ENCODE peak calls at places on chromosome 13, in eight cellular contexts. One of them, this sample, is unnamed.
A peak's percentile ranks its signal among the peaks of the same experiment; 100 is the strongest.

GRCh38 chr13:61286148-61286745 is 129.4 kb downstream of the PCDH20 start:
- DNase-seq in heart right ventricle: no peak
- DNase-seq in glutamatergic neuron: peak; percentile 52
- DNase-seq in HFF-Myc: no peak
- DNase-seq in suprapubic skin: no peak
- DNase-seq in Caco-2: peak; percentile 54
- DNase-seq in H9: peak; percentile 53
- DNase-seq in progenitor cell of endocrine pancreas: no peak
- DNase-seq in this sample: no peak

GRCh38 chr13:111031531-111031961 is 83.6 kb upstream of the ARHGEF7 start:
- DNase-seq in heart right ventricle: no peak
- DNase-seq in glutamatergic neuron: no peak
- DNase-seq in HFF-Myc: peak; percentile 84
- DNase-seq in suprapubic skin: no peak
- DNase-seq in Caco-2: no peak
- DNase-seq in H9: no peak
- DNase-seq in progenitor cell of endocrine pancreas: no peak
- DNase-seq in this sample: no peak

GRCh38 chr13:102814025-102814607 is 15.2 kb downstream of the BIVM start:
- DNase-seq in heart right ventricle: no peak
- DNase-seq in glutamatergic neuron: no peak
- DNase-seq in HFF-Myc: no peak
- DNase-seq in suprapubic skin: no peak
- DNase-seq in Caco-2: no peak
- DNase-seq in H9: no peak
- DNase-seq in progenitor cell of endocrine pancreas: no peak
- DNase-seq in this sample: no peak

GRCh38 chr13:107301724-107302374 is 733.9 kb upstream of the ARGLU1 start:
- DNase-seq in heart right ventricle: no peak
- DNase-seq in glutamatergic neuron: no peak
- DNase-seq in HFF-Myc: no peak
- DNase-seq in suprapubic skin: no peak
- DNase-seq in Caco-2: no peak
- DNase-seq in H9: peak; percentile 29
- DNase-seq in progenitor cell of endocrine pancreas: no peak
- DNase-seq in this sample: no peak

GRCh38 chr13:113980489-113981064 is 6.7 kb upstream of the C13orf46 start:
- DNase-seq in heart right ventricle: no peak
- DNase-seq in glutamatergic neuron: no peak
- DNase-seq in HFF-Myc: no peak
- DNase-seq in suprapubic skin: no peak
- DNase-seq in Caco-2: no peak
- DNase-seq in H9: no peak
- DNase-seq in progenitor cell of endocrine pancreas: no peak
- DNase-seq in this sample: no peak

GRCh38 chr13:29953542-29953941 is 103.1 kb upstream of the UBL3 start:
- DNase-seq in heart right ventricle: no peak
- DNase-seq in glutamatergic neuron: no peak
- DNase-seq in HFF-Myc: no peak
- DNase-seq in suprapubic skin: no peak
- DNase-seq in Caco-2: no peak
- DNase-seq in H9: no peak
- DNase-seq in progenitor cell of endocrine pancreas: no peak
- DNase-seq in this sample: no peak

GRCh38 chr13:73809561-73809960 is 324.6 kb downstream of the KLF12 start:
- DNase-seq in heart right ventricle: no peak
- DNase-seq in glutamatergic neuron: no peak
- DNase-seq in HFF-Myc: no peak
- DNase-seq in suprapubic skin: no peak
- DNase-seq in Caco-2: no peak
- DNase-seq in H9: no peak
- DNase-seq in progenitor cell of endocrine pancreas: no peak
- DNase-seq in this sample: no peak

GRCh38 chr13:101949681-101950080 is 452.2 kb downstream of the FGF14 start:
- DNase-seq in heart right ventricle: no peak
- DNase-seq in glutamatergic neuron: no peak
- DNase-seq in HFF-Myc: no peak
- DNase-seq in suprapubic skin: no peak
- DNase-seq in Caco-2: no peak
- DNase-seq in H9: no peak
- DNase-seq in progenitor cell of endocrine pancreas: no peak
- DNase-seq in this sample: no peak

GRCh38 chr13:106680796-106681482 is 113.0 kb upstream of the ARGLU1 start:
- DNase-seq in heart right ventricle: peak; percentile 23
- DNase-seq in glutamatergic neuron: no peak
- DNase-seq in HFF-Myc: no peak
- DNase-seq in suprapubic skin: no peak
- DNase-seq in Caco-2: no peak
- DNase-seq in H9: peak; percentile 84
- DNase-seq in progenitor cell of endocrine pancreas: no peak
- DNase-seq in this sample: peak; percentile 51

GRCh38 chr13:65660696-65661095 is 1569.4 kb downstream of the PCDH9 start:
- DNase-seq in heart right ventricle: no peak
- DNase-seq in glutamatergic neuron: no peak
- DNase-seq in HFF-Myc: no peak
- DNase-seq in suprapubic skin: no peak
- DNase-seq in Caco-2: no peak
- DNase-seq in H9: no peak
- DNase-seq in progenitor cell of endocrine pancreas: no peak
- DNase-seq in this sample: no peak

GRCh38 chr13:113456116-113456702 is 2.9 kb upstream of the ADPRHL1 start:
- DNase-seq in heart right ventricle: no peak
- DNase-seq in glutamatergic neuron: no peak
- DNase-seq in HFF-Myc: no peak
- DNase-seq in suprapubic skin: no peak
- DNase-seq in Caco-2: no peak
- DNase-seq in H9: no peak
- DNase-seq in progenitor cell of endocrine pancreas: no peak
- DNase-seq in this sample: no peak

GRCh38 chr13:48504606-48505369 is 28.1 kb downstream of the RCBTB2 start:
- DNase-seq in heart right ventricle: no peak
- DNase-seq in glutamatergic neuron: no peak
- DNase-seq in HFF-Myc: no peak
- DNase-seq in suprapubic skin: no peak
- DNase-seq in Caco-2: no peak
- DNase-seq in H9: peak; percentile 39
- DNase-seq in progenitor cell of endocrine pancreas: no peak
- DNase-seq in this sample: no peak

GRCh38 chr13:86569974-86570373 is 770.8 kb upstream of the SLITRK6 start:
- DNase-seq in heart right ventricle: no peak
- DNase-seq in glutamatergic neuron: no peak
- DNase-seq in HFF-Myc: no peak
- DNase-seq in suprapubic skin: no peak
- DNase-seq in Caco-2: no peak
- DNase-seq in H9: no peak
- DNase-seq in progenitor cell of endocrine pancreas: no peak
- DNase-seq in this sample: no peak

GRCh38 chr13:113862766-113863510 is 938 bp downstream of the GAS6 start:
- DNase-seq in heart right ventricle: no peak
- DNase-seq in glutamatergic neuron: peak; percentile 54
- DNase-seq in HFF-Myc: no peak
- DNase-seq in suprapubic skin: peak; percentile 83
- DNase-seq in Caco-2: peak; percentile 51
- DNase-seq in H9: peak; percentile 60
- DNase-seq in progenitor cell of endocrine pancreas: no peak
- DNase-seq in this sample: no peak

GRCh38 chr13:73580868-73581267 is 522.1 kb downstream of the KLF5 start:
- DNase-seq in heart right ventricle: no peak
- DNase-seq in glutamatergic neuron: no peak
- DNase-seq in HFF-Myc: no peak
- DNase-seq in suprapubic skin: no peak
- DNase-seq in Caco-2: no peak
- DNase-seq in H9: no peak
- DNase-seq in progenitor cell of endocrine pancreas: no peak
- DNase-seq in this sample: no peak

GRCh38 chr13:55230570-55230908 is 1910.2 kb upstream of the PRR20A start:
- DNase-seq in heart right ventricle: no peak
- DNase-seq in glutamatergic neuron: no peak
- DNase-seq in HFF-Myc: no peak
- DNase-seq in suprapubic skin: no peak
- DNase-seq in Caco-2: no peak
- DNase-seq in H9: no peak
- DNase-seq in progenitor cell of endocrine pancreas: no peak
- DNase-seq in this sample: no peak
- TF ChIP-seq CTCF in heart right ventricle: no peak
- TF ChIP-seq CTCF in glutamatergic neuron: no peak
- TF ChIP-seq CTCF in HFF-Myc: no peak
- TF ChIP-seq CTCF in suprapubic skin: no peak
- TF ChIP-seq CTCF in Caco-2: peak; percentile 27
- TF ChIP-seq CTCF in H9: peak; percentile 60
- TF ChIP-seq CTCF in progenitor cell of endocrine pancreas: no peak
- TF ChIP-seq CTCF in this sample: no peak

GRCh38 chr13:98674968-98675528 is 77.4 kb downstream of the SLC15A1 start:
- DNase-seq in heart right ventricle: no peak
- DNase-seq in glutamatergic neuron: no peak
- DNase-seq in HFF-Myc: no peak
- DNase-seq in suprapubic skin: no peak
- DNase-seq in Caco-2: no peak
- DNase-seq in H9: peak; percentile 49
- DNase-seq in progenitor cell of endocrine pancreas: no peak
- DNase-seq in this sample: peak; percentile 7
- TF ChIP-seq CTCF in heart right ventricle: no peak
- TF ChIP-seq CTCF in glutamatergic neuron: no peak
- TF ChIP-seq CTCF in HFF-Myc: no peak
- TF ChIP-seq CTCF in suprapubic skin: no peak
- TF ChIP-seq CTCF in Caco-2: no peak
- TF ChIP-seq CTCF in H9: no peak
- TF ChIP-seq CTCF in progenitor cell of endocrine pancreas: no peak
- TF ChIP-seq CTCF in this sample: no peak

DNA sequence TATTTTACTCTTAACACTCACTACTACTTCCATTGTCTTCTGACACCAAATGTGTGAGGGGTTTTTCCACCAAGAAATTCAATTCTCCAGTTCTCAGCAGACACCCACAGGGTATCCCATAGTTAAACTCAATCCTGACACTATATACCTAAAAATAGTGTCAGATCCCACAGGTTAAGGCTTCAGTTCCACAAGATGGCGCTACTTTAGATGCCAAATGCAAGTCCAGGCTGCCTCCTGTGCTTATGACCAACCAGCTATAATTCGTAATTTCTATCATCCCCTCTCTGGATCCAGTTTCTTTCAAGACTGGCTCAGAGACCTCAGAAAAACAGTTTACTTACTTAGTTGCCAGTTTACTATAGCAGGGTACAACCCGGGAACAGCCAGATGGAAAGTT is 1146.2 kb upstream of the SPRY2 start:
- DNase-seq in heart right ventricle: no peak
- DNase-seq in glutamatergic neuron: peak; percentile 16
- DNase-seq in HFF-Myc: no peak
- DNase-seq in suprapubic skin: no peak
- DNase-seq in Caco-2: peak; percentile 52
- DNase-seq in H9: peak; percentile 50
- DNase-seq in progenitor cell of endocrine pancreas: no peak
- DNase-seq in this sample: peak; percentile 12
- TF ChIP-seq CTCF in heart right ventricle: no peak
- TF ChIP-seq CTCF in glutamatergic neuron: peak; percentile 59
- TF ChIP-seq CTCF in HFF-Myc: peak; percentile 3
- TF ChIP-seq CTCF in suprapubic skin: no peak
- TF ChIP-seq CTCF in Caco-2: peak; percentile 74
- TF ChIP-seq CTCF in H9: peak; percentile 78
- TF ChIP-seq CTCF in progenitor cell of endocrine pancreas: peak; percentile 58
- TF ChIP-seq CTCF in this sample: peak; percentile 57

DNA sequence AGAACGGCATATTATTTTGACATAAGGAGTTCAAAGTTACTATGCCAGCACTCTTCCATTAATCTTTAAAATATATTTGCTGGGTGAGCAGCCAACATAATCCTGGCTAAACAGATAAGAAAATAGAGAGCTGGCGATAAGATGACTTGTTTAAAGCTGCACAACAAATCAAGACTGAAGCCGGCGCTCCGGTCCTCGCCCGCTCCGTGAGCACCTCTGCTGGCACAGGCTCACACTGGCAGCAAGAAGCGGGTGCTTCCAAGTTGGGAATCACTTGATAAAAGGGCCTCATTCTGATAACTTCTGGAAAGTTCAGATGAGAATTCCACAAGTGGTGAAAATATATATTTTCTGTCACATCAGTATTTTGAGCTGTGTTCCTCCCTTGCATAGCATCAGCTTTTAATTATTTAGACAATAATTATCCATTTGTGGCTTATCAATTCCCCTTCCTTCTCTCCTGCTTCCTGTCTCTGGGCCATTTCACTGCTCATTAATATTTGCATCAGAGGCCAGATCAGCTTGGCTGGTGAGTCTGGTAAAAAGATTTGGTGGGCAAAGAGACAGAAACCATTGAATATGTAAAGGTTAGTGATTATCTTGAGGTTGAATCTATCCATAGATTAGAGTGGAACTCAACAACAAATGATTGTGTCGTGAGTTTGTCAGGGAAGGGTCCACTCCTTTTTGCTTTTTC is 205.3 kb downstream of the MZT1 start:
- DNase-seq in heart right ventricle: no peak
- DNase-seq in glutamatergic neuron: no peak
- DNase-seq in HFF-Myc: no peak
- DNase-seq in suprapubic skin: no peak
- DNase-seq in Caco-2: no peak
- DNase-seq in H9: no peak
- DNase-seq in progenitor cell of endocrine pancreas: no peak
- DNase-seq in this sample: no peak
- TF ChIP-seq CTCF in heart right ventricle: no peak
- TF ChIP-seq CTCF in glutamatergic neuron: no peak
- TF ChIP-seq CTCF in HFF-Myc: no peak
- TF ChIP-seq CTCF in suprapubic skin: no peak
- TF ChIP-seq CTCF in Caco-2: no peak
- TF ChIP-seq CTCF in H9: no peak
- TF ChIP-seq CTCF in progenitor cell of endocrine pancreas: no peak
- TF ChIP-seq CTCF in this sample: no peak